ENCODE peak calls at places on chromosome X, in eight cellular contexts. U, E, G, C, L, V, B and X are unnamed samples.

GRCh38 chrX:38847903-38848230 is 46.6 kb downstream of the MID1IP1 start:
- DNase-seq in C (no peak), L (no peak), B (no peak), G (no peak), E (no peak), V (no peak), U (no peak), X (no peak)

GRCh38 chrX:15882704-15883539 is 28.3 kb upstream of the AP1S2 start:
- DNase-seq in V (peak; percentile 59), U (no peak), B (no peak), C (no peak), E (peak; percentile 63), L (no peak), G (no peak), X (peak; percentile 53)

GRCh38 chrX:15425024-15425423 is 40.8 kb upstream of the VEGFD start:
- DNase-seq in C (no peak), G (no peak), E (no peak), L (no peak), U (no peak), B (no peak), V (no peak), X (no peak)

GRCh38 chrX:18748499-18748898 is 41.1 kb downstream of the PPEF1 start:
- DNase-seq in L (peak; percentile 37), B (no peak), E (no peak), C (no peak), V (no peak), U (no peak), G (no peak), X (no peak)

GRCh38 chrX:114626323-114626722 is 42.4 kb downstream of the HTR2C start:
- DNase-seq in B (peak; percentile 4), V (peak; percentile 52), E (peak; percentile 38), L (no peak), C (no peak), U (no peak), G (no peak), X (peak; percentile 16)

GRCh38 chrX:155056471-155056870 is 14.5 kb downstream of the CMC4 start:
- DNase-seq in L (no peak), B (no peak), G (no peak), C (no peak), U (no peak), E (no peak), V (no peak), X (no peak)

GRCh38 chrX:105375816-105376215 is 155.3 kb upstream of the TEX13A start:
- DNase-seq in L (no peak), B (no peak), C (no peak), G (no peak), E (peak; percentile 75), V (no peak), U (no peak), X (peak; percentile 12)

GRCh38 chrX:154750301-154751120 is at the start of gene GAB3:
- DNase-seq in V (peak; percentile 77), E (peak; percentile 48), B (peak; percentile 50), G (peak; percentile 41), C (no peak), L (peak; percentile 27), U (no peak), X (no peak)

GRCh38 chrX:73913580-73913979 is 350.6 kb downstream of the CHIC1 start:
- DNase-seq in G (no peak), E (peak; percentile 33), B (no peak), C (no peak), V (no peak), U (no peak), L (no peak), X (peak; percentile 42)

GRCh38 chrX:98114026-98114425 is 1230.3 kb downstream of the RPA4 start:
- DNase-seq in V (no peak), E (no peak), L (no peak), U (no peak), C (no peak), B (no peak), G (no peak), X (no peak)

GRCh38 chrX:21972721-21973120 is 32.2 kb downstream of the SMS start:
- DNase-seq in C (no peak), L (no peak), G (no peak), U (no peak), E (peak; percentile 89), B (no peak), V (no peak), X (peak; percentile 63)

GRCh38 chrX:154444001-154444754 is at the start of gene FAM50A:
- DNase-seq in E (peak; percentile 53), U (peak; percentile 71), B (peak; percentile 79), V (peak; percentile 74), L (peak; percentile 82), G (peak; percentile 37), C (no peak), X (peak; percentile 65)

GRCh38 chrX:77749695-77750094 is 36.3 kb downstream of the ATRX start:
- DNase-seq in U (no peak), V (no peak), E (peak; percentile 86), G (no peak), B (no peak), C (no peak), L (no peak), X (peak; percentile 49)

GRCh38 chrX:19899234-19899788 is 11.9 kb upstream of the SH3KBP1 start:
- DNase-seq in B (no peak), U (no peak), L (no peak), C (no peak), E (no peak), V (no peak), G (no peak), X (no peak)

GRCh38 chrX:97482901-97483300 is 599.2 kb downstream of the RPA4 start:
- DNase-seq in E (no peak), U (no peak), G (no peak), B (no peak), L (no peak), C (no peak), V (no peak), X (no peak)

GRCh38 chrX:150227321-150227860 is 135.7 kb upstream of the MAMLD1 start:
- DNase-seq in V (no peak), C (no peak), G (no peak), E (no peak), B (no peak), U (no peak), L (no peak), X (no peak)

GRCh38 chrX:34848281-34848680 is 94.3 kb upstream of the FAM47B start:
- DNase-seq in G (no peak), B (no peak), C (peak; percentile 35), U (no peak), L (no peak), E (peak; percentile 62), V (no peak), X (peak; percentile 29)

GRCh38 chrX:131747173-131747572 is 203.3 kb downstream of the OR13H1 start:
- DNase-seq in E (no peak), G (no peak), L (peak; percentile 88), V (no peak), C (peak; percentile 90), U (no peak), B (no peak), X (peak; percentile 92)

GRCh38 chrX:46573331-46573895 is at the start of gene CHST7:
- DNase-seq in L (peak; percentile 47), E (peak; percentile 68), U (peak; percentile 60), V (peak; percentile 79), C (no peak), G (peak; percentile 70), B (peak; percentile 72), X (peak; percentile 71)

GRCh38 chrX:45379186-45379585 is 178.5 kb upstream of the DIPK2B start:
- DNase-seq in V (no peak), E (no peak), G (no peak), U (no peak), L (no peak), B (no peak), C (no peak), X (no peak)

GRCh38 chrX:129678176-129678880 is 23.6 kb upstream of the APLN start:
- DNase-seq in G (no peak), V (no peak), E (no peak), B (no peak), L (peak; percentile 67), C (no peak), U (no peak), X (no peak)
- TF ChIP-seq CTCF in G (no peak), V (peak; percentile 24), E (no peak), B (no peak), L (peak; percentile 21), C (no peak), U (peak; percentile 40), X (no peak)

DNA sequence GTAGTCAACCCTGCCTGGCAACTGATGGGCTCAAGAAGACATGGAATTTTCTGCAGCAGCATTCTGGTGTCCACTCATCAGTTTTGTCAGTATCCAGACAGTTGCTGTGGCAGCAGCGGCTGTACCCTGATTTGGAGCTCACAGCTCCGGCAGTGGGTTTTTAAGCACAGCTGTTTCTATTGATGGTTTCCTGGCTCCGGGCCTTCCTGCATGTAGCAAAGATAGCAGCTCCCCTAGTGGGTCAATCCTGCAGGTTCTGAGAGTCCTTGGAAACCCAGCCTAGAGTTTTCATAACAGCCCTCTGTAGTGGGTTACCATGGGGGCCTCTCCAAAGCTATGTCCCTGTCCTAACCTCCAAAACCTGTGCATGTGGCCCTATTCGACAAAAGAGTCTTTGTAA is 84.0 kb upstream of the ATP6AP2 start:
- DNase-seq in U (no peak), V (no peak), C (peak; percentile 2), E (no peak), L (peak; percentile 26), G (peak; percentile 11), B (no peak), X (no peak)
- TF ChIP-seq CTCF in U (no peak), V (peak; percentile 40), C (peak; percentile 32), E (peak; percentile 13), L (no peak), G (no peak), B (no peak), X (peak; percentile 29)

GRCh38 chrX:27600686-27601085 is 10.5 kb downstream of the DCAF8L2 start:
- DNase-seq in G (no peak), U (no peak), V (no peak), E (peak; percentile 73), C (no peak), B (no peak), L (no peak), X (no peak)

GRCh38 chrX:27598312-27598711 is 8.2 kb downstream of the DCAF8L2 start:
- DNase-seq in V (peak; percentile 19), G (no peak), C (no peak), L (no peak), E (peak; percentile 57), U (no peak), B (no peak), X (no peak)

GRCh38 chrX:27597506-27597905 is 7.4 kb downstream of the DCAF8L2 start:
- DNase-seq in B (no peak), E (peak; percentile 34), L (no peak), C (no peak), V (no peak), U (no peak), G (no peak), X (no peak)

DNA sequence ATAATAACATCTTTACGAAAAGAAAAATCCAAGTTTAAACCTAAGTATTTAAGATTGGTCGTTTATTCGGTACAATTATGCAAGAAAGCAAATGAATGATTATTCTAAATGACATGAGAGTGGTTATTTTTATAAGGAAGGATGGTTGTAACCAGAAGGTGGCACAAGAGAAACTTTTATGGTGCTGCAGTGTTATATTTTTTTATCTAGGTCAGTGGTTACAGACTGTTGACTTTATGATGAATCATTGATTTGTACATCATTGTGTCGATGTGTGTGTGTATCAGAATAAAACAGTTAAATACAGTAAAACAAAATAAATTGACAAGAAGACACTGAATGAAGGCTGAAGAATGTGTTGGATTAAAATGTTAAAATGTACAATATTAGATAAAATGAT is 9.8 kb downstream of the DCAF8L2 start:
- DNase-seq in U (no peak), G (no peak), C (no peak), L (no peak), B (no peak), V (no peak), E (peak; percentile 72), X (no peak)
- TF ChIP-seq CTCF in U (no peak), G (no peak), C (no peak), L (no peak), B (no peak), V (peak; percentile 18), E (no peak), X (no peak)

GRCh38 chrX:126770179-126770578 is 49.4 kb upstream of the PRR32 start:
- DNase-seq in V (peak; percentile 51), G (no peak), C (no peak), U (no peak), L (no peak), E (peak; percentile 7), B (no peak), X (no peak)
- TF ChIP-seq CTCF in V (no peak), G (no peak), C (no peak), U (peak; percentile 38), L (no peak), E (peak; percentile 14), B (peak; percentile 60), X (no peak)